ENCODE peak calls at places on chromosome 17, in eight cellular contexts. One of them, this sample, is unnamed.

GRCh38 chr17:32279933-32280716 is 14.5 kb downstream of the RHBDL3 start:
- DNase-seq in brain microvascular endothelial cell: no peak
- DNase-seq in B cell: no peak
- DNase-seq in CD8-positive, alpha-beta T cell: no peak
- DNase-seq in fibroblast of villous mesenchyme: no peak
- DNase-seq in heart left ventricle: no peak
- DNase-seq in IMR-90: no peak
- DNase-seq in endothelial cell of umbilical vein: no peak
- DNase-seq in this sample: no peak

GRCh38 chr17:19239544-19239943 is 2.4 kb downstream of the EPN2 start:
- DNase-seq in brain microvascular endothelial cell: no peak
- DNase-seq in B cell: no peak
- DNase-seq in CD8-positive, alpha-beta T cell: no peak
- DNase-seq in fibroblast of villous mesenchyme: peak; percentile 71
- DNase-seq in heart left ventricle: no peak
- DNase-seq in IMR-90: no peak
- DNase-seq in endothelial cell of umbilical vein: no peak
- DNase-seq in this sample: no peak

GRCh38 chr17:71208111-71208704 is 912.6 kb upstream of the SOX9 start:
- DNase-seq in brain microvascular endothelial cell: no peak
- DNase-seq in B cell: no peak
- DNase-seq in CD8-positive, alpha-beta T cell: no peak
- DNase-seq in fibroblast of villous mesenchyme: peak; percentile 28
- DNase-seq in heart left ventricle: no peak
- DNase-seq in IMR-90: peak; percentile 92
- DNase-seq in endothelial cell of umbilical vein: no peak
- DNase-seq in this sample: no peak

GRCh38 chr17:39740357-39741111 is 2.8 kb downstream of the GRB7 start:
- DNase-seq in brain microvascular endothelial cell: peak; percentile 41
- DNase-seq in B cell: no peak
- DNase-seq in CD8-positive, alpha-beta T cell: no peak
- DNase-seq in fibroblast of villous mesenchyme: peak; percentile 39
- DNase-seq in heart left ventricle: no peak
- DNase-seq in IMR-90: peak; percentile 45
- DNase-seq in endothelial cell of umbilical vein: peak; percentile 12
- DNase-seq in this sample: no peak

GRCh38 chr17:61487668-61488595 is 35.7 kb downstream of the TBX4 start:
- DNase-seq in brain microvascular endothelial cell: no peak
- DNase-seq in B cell: no peak
- DNase-seq in CD8-positive, alpha-beta T cell: no peak
- DNase-seq in fibroblast of villous mesenchyme: no peak
- DNase-seq in heart left ventricle: no peak
- DNase-seq in IMR-90: no peak
- DNase-seq in endothelial cell of umbilical vein: no peak
- DNase-seq in this sample: no peak

GRCh38 chr17:38616361-38616760 is 10.6 kb upstream of the SRCIN1 start:
- DNase-seq in brain microvascular endothelial cell: no peak
- DNase-seq in B cell: no peak
- DNase-seq in CD8-positive, alpha-beta T cell: no peak
- DNase-seq in fibroblast of villous mesenchyme: no peak
- DNase-seq in heart left ventricle: no peak
- DNase-seq in IMR-90: no peak
- DNase-seq in endothelial cell of umbilical vein: no peak
- DNase-seq in this sample: no peak

GRCh38 chr17:7380855-7381683 is at the start of gene TNK1:
- DNase-seq in brain microvascular endothelial cell: no peak
- DNase-seq in B cell: no peak
- DNase-seq in CD8-positive, alpha-beta T cell: no peak
- DNase-seq in fibroblast of villous mesenchyme: no peak
- DNase-seq in heart left ventricle: peak; percentile 42
- DNase-seq in IMR-90: no peak
- DNase-seq in endothelial cell of umbilical vein: no peak
- DNase-seq in this sample: no peak

GRCh38 chr17:78142113-78142861 is 3.9 kb upstream of the C17orf99 start:
- DNase-seq in brain microvascular endothelial cell: peak; percentile 13
- DNase-seq in B cell: no peak
- DNase-seq in CD8-positive, alpha-beta T cell: no peak
- DNase-seq in fibroblast of villous mesenchyme: peak; percentile 42
- DNase-seq in heart left ventricle: no peak
- DNase-seq in IMR-90: peak; percentile 81
- DNase-seq in endothelial cell of umbilical vein: no peak
- DNase-seq in this sample: no peak

GRCh38 chr17:4074831-4075495 is 67.9 kb downstream of the ZZEF1 start:
- DNase-seq in brain microvascular endothelial cell: no peak
- DNase-seq in B cell: peak; percentile 75
- DNase-seq in CD8-positive, alpha-beta T cell: no peak
- DNase-seq in fibroblast of villous mesenchyme: peak; percentile 40
- DNase-seq in heart left ventricle: no peak
- DNase-seq in IMR-90: peak; percentile 47
- DNase-seq in endothelial cell of umbilical vein: peak; percentile 43
- DNase-seq in this sample: peak; percentile 56

GRCh38 chr17:43356999-43357398 is 41.8 kb upstream of the ARL4D start:
- DNase-seq in brain microvascular endothelial cell: peak; percentile 86
- DNase-seq in B cell: no peak
- DNase-seq in CD8-positive, alpha-beta T cell: no peak
- DNase-seq in fibroblast of villous mesenchyme: peak; percentile 87
- DNase-seq in heart left ventricle: no peak
- DNase-seq in IMR-90: peak; percentile 96
- DNase-seq in endothelial cell of umbilical vein: no peak
- DNase-seq in this sample: no peak

GRCh38 chr17:62727916-62728672 is 80.0 kb downstream of the MARCHF10 start:
- DNase-seq in brain microvascular endothelial cell: no peak
- DNase-seq in B cell: no peak
- DNase-seq in CD8-positive, alpha-beta T cell: no peak
- DNase-seq in fibroblast of villous mesenchyme: no peak
- DNase-seq in heart left ventricle: no peak
- DNase-seq in IMR-90: no peak
- DNase-seq in endothelial cell of umbilical vein: peak; percentile 11
- DNase-seq in this sample: no peak

GRCh38 chr17:1169913-1170312 is 9.9 kb downstream of the ABR start:
- DNase-seq in brain microvascular endothelial cell: no peak
- DNase-seq in B cell: no peak
- DNase-seq in CD8-positive, alpha-beta T cell: no peak
- DNase-seq in fibroblast of villous mesenchyme: no peak
- DNase-seq in heart left ventricle: no peak
- DNase-seq in IMR-90: no peak
- DNase-seq in endothelial cell of umbilical vein: no peak
- DNase-seq in this sample: no peak

GRCh38 chr17:74040729-74041128 is 162.7 kb upstream of the RPL38 start:
- DNase-seq in brain microvascular endothelial cell: no peak
- DNase-seq in B cell: no peak
- DNase-seq in CD8-positive, alpha-beta T cell: no peak
- DNase-seq in fibroblast of villous mesenchyme: no peak
- DNase-seq in heart left ventricle: no peak
- DNase-seq in IMR-90: no peak
- DNase-seq in endothelial cell of umbilical vein: no peak
- DNase-seq in this sample: no peak

GRCh38 chr17:2369551-2370210 is 31.2 kb downstream of the MNT start:
- DNase-seq in brain microvascular endothelial cell: no peak
- DNase-seq in B cell: no peak
- DNase-seq in CD8-positive, alpha-beta T cell: no peak
- DNase-seq in fibroblast of villous mesenchyme: no peak
- DNase-seq in heart left ventricle: no peak
- DNase-seq in IMR-90: no peak
- DNase-seq in endothelial cell of umbilical vein: no peak
- DNase-seq in this sample: no peak
- TF ChIP-seq CTCF in brain microvascular endothelial cell: peak; percentile 39
- TF ChIP-seq CTCF in B cell: no peak
- TF ChIP-seq CTCF in CD8-positive, alpha-beta T cell: no peak
- TF ChIP-seq CTCF in fibroblast of villous mesenchyme: peak; percentile 20
- TF ChIP-seq CTCF in heart left ventricle: no peak
- TF ChIP-seq CTCF in IMR-90: no peak
- TF ChIP-seq CTCF in endothelial cell of umbilical vein: peak; percentile 2
- TF ChIP-seq CTCF in this sample: no peak

DNA sequence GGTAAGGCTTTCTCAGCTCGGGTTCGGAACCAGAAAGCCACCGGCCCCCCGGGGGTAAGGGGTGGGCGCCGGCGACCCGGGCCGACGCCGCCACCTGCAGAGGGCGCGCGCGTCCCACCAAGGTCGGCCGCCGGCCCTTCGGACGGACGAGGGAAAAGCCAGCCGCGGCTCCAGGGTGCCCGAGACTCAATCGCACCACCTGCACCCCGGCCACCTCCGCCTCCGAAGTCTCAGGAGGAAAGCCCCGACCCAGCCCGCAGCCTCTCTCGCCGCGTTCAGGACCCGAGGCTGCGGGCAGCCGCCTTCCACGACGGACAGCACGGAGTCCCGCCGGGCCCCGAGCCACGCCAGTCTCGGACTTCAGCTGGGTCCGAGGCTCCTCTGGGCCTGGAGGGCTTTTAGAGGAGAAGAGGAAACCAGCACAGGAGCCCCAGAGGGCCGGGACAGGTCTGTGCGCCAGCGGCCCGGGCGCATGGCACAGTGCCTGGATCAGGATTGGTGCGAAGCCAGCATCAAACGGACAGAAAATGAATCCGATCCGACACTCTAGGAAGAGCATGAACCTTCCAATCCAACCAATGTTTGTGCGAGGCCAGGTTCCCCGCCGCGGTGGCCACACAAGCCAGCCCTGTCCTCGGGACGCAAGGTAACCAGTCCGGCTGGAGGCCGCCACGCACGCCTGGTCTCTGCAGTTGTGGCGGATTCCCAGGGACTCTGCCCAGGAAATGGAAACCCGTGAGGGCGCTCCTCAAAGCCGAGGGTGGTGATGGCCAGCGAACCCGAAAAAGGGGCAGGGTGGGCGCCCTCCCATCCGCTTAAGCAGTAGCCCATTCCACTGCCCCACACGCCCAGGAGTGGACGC is 6.7 kb downstream of the CBX8 start:
- DNase-seq in brain microvascular endothelial cell: no peak
- DNase-seq in B cell: peak; percentile 72
- DNase-seq in CD8-positive, alpha-beta T cell: no peak
- DNase-seq in fibroblast of villous mesenchyme: no peak
- DNase-seq in heart left ventricle: no peak
- DNase-seq in IMR-90: no peak
- DNase-seq in endothelial cell of umbilical vein: no peak
- DNase-seq in this sample: peak; percentile 83
- TF ChIP-seq CTCF in brain microvascular endothelial cell: peak; percentile 41
- TF ChIP-seq CTCF in B cell: peak; percentile 67
- TF ChIP-seq CTCF in CD8-positive, alpha-beta T cell: peak; percentile 56
- TF ChIP-seq CTCF in fibroblast of villous mesenchyme: peak; percentile 72
- TF ChIP-seq CTCF in heart left ventricle: peak; percentile 75
- TF ChIP-seq CTCF in IMR-90: peak; percentile 81
- TF ChIP-seq CTCF in endothelial cell of umbilical vein: peak; percentile 84
- TF ChIP-seq CTCF in this sample: peak; percentile 75

GRCh38 chr17:49814781-49815496 is 26.5 kb downstream of the KAT7 start:
- DNase-seq in brain microvascular endothelial cell: no peak
- DNase-seq in B cell: no peak
- DNase-seq in CD8-positive, alpha-beta T cell: no peak
- DNase-seq in fibroblast of villous mesenchyme: no peak
- DNase-seq in heart left ventricle: no peak
- DNase-seq in IMR-90: no peak
- DNase-seq in endothelial cell of umbilical vein: no peak
- DNase-seq in this sample: no peak

GRCh38 chr17:49809056-49809455 is 20.6 kb downstream of the KAT7 start:
- DNase-seq in brain microvascular endothelial cell: no peak
- DNase-seq in B cell: no peak
- DNase-seq in CD8-positive, alpha-beta T cell: no peak
- DNase-seq in fibroblast of villous mesenchyme: no peak
- DNase-seq in heart left ventricle: no peak
- DNase-seq in IMR-90: no peak
- DNase-seq in endothelial cell of umbilical vein: no peak
- DNase-seq in this sample: no peak
- TF ChIP-seq CTCF in brain microvascular endothelial cell: no peak
- TF ChIP-seq CTCF in B cell: no peak
- TF ChIP-seq CTCF in CD8-positive, alpha-beta T cell: no peak
- TF ChIP-seq CTCF in fibroblast of villous mesenchyme: no peak
- TF ChIP-seq CTCF in heart left ventricle: no peak
- TF ChIP-seq CTCF in IMR-90: no peak
- TF ChIP-seq CTCF in endothelial cell of umbilical vein: no peak
- TF ChIP-seq CTCF in this sample: no peak

DNA sequence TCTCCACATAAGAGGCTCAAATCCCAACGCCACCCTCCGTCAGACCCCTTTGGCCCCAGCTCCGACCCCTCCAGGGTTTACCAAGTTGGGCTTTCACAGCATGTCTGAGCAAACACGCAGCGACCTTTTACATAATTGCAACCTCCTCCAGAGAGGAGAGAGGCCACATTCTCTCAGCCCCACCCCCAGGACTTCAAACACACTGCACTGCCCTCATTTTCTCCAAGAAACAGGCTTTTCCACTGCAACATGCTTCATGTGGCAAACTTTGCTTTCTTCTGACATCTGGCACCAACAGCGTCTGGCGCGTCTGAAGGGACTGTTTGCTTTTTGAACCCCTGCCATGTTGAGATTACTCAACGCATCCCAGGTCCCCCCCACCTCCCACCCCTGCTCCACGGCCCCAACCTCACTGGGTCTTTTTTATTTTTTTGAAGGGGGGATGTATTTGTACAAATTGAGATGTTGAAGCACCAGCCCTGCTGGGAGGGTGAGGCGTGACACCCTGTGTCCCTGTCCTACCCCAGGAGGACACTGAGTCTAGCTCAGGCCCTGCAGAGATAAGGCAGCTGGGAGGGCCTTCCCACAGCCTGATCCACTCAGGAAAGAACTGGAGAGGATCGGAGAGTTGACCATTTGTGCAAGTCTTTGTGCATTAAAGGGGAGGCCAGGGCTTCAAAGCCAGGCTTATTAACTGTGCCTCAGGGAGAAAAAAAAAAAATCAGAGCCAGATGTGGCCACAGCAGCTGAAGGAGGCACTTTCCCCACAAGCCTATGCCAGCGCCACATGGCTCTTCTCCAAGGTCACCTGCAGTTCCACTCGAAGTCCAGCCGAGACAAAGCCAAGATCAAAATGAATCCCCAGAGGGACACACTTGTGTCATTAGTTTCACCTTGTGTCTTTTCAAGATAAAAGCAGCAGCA is 29.7 kb downstream of the AXIN2 start:
- DNase-seq in brain microvascular endothelial cell: no peak
- DNase-seq in B cell: no peak
- DNase-seq in CD8-positive, alpha-beta T cell: no peak
- DNase-seq in fibroblast of villous mesenchyme: peak; percentile 72
- DNase-seq in heart left ventricle: peak; percentile 43
- DNase-seq in IMR-90: peak; percentile 67
- DNase-seq in endothelial cell of umbilical vein: no peak
- DNase-seq in this sample: no peak
- TF ChIP-seq CTCF in brain microvascular endothelial cell: peak; percentile 50
- TF ChIP-seq CTCF in B cell: no peak
- TF ChIP-seq CTCF in CD8-positive, alpha-beta T cell: no peak
- TF ChIP-seq CTCF in fibroblast of villous mesenchyme: peak; percentile 39
- TF ChIP-seq CTCF in heart left ventricle: no peak
- TF ChIP-seq CTCF in IMR-90: peak; percentile 16
- TF ChIP-seq CTCF in endothelial cell of umbilical vein: no peak
- TF ChIP-seq CTCF in this sample: no peak

This sample was measured in GM10248.